ENCODE peak calls at places on chromosomes 2 and 18, in nine cellular contexts. D, S, P, V, X, G, K, Z and T are unnamed samples.

GRCh38 chr18:36130039-36130831 is 536 bp downstream of the ELP2 start:
- DNase-seq in V (no peak), G (no peak), D (no peak), P (no peak), X (no peak), S (no peak), Z (no peak), K (no peak), T (no peak)

GRCh38 chr2:7118606-7119503 is 201.6 kb downstream of the RNF144A start:
- DNase-seq in V (peak), K (no peak), Z (no peak), P (peak), G (no peak), X (no peak), D (no peak), S (no peak), T (no peak)

GRCh38 chr2:169865492-169865891 is 38.2 kb downstream of the UBR3 start:
- DNase-seq in P (no peak), V (no peak), G (no peak), S (no peak), X (no peak), Z (no peak), D (no peak), K (no peak), T (no peak)

GRCh38 chr2:133326651-133327397 is 241.4 kb downstream of the NCKAP5 start:
- DNase-seq in V (no peak), X (no peak), K (no peak), Z (no peak), G (no peak), D (no peak), S (no peak), P (peak), T (no peak)

GRCh38 chr2:181124499-181124898 is 144.1 kb downstream of the UBE2E3 start:
- DNase-seq in V (no peak), P (no peak), Z (no peak), S (no peak), K (no peak), G (no peak), X (no peak), D (no peak), T (no peak)

GRCh38 chr2:1685957-1686783 is 58.1 kb downstream of the PXDN start:
- DNase-seq in V (no peak), Z (no peak), X (no peak), S (no peak), K (no peak), P (peak), D (no peak), G (no peak), T (no peak)

GRCh38 chr2:215657844-215658243 is 222.0 kb upstream of the FN1 start:
- DNase-seq in G (peak), P (peak), Z (no peak), D (no peak), X (no peak), K (peak), V (no peak), S (no peak), T (no peak)

GRCh38 chr2:227106845-227107759 is 56.9 kb downstream of the COL4A4 start:
- DNase-seq in S (peak), G (no peak), Z (peak), K (peak), V (peak), X (peak), P (peak), D (no peak), T (no peak)

GRCh38 chr2:112003585-112003984 is 51.5 kb upstream of the TMEM87B start:
- DNase-seq in X (no peak), P (peak), V (no peak), Z (no peak), G (no peak), D (no peak), K (no peak), S (no peak), T (no peak)

GRCh38 chr18:34659579-34660517 is 50.2 kb upstream of the DTNA start:
- DNase-seq in P (peak), G (peak), Z (no peak), V (peak), K (peak), X (no peak), D (no peak), S (peak), T (no peak)

GRCh38 chr2:38443021-38443541 is 66.0 kb upstream of the ATL2 start:
- DNase-seq in K (no peak), Z (no peak), S (no peak), P (peak), V (no peak), X (no peak), D (no peak), G (no peak), T (no peak)

GRCh38 chr2:241940329-241940728 is 70.8 kb downstream of the RTP5 start:
- DNase-seq in K (no peak), P (no peak), V (no peak), S (no peak), G (no peak), Z (no peak), X (no peak), D (no peak), T (no peak)

GRCh38 chr2:128324897-128325410 is 6.3 kb upstream of the HS6ST1 start:
- DNase-seq in X (no peak), V (no peak), Z (no peak), K (no peak), P (no peak), S (no peak), G (no peak), D (no peak), T (no peak)

GRCh38 chr2:86290596-86291327 is 46.7 kb downstream of the REEP1 start:
- DNase-seq in G (no peak), K (no peak), S (no peak), X (no peak), D (no peak), P (no peak), Z (no peak), V (no peak), T (no peak)